ENCODE peak calls at places on chromosomes 4 and X, in six cellular contexts. O is H9, I is AG04450, L is lower leg skin, W is fibroblast of lung, G is hepatocyte. R is an unnamed sample.

GRCh38 chrX:39736219-39737211 is 361.2 kb downstream of the BCOR start:
- DNase-seq in L (no peak), I (no peak), G (no peak), W (peak; percentile 68), O (no peak), R (peak; percentile 86)

GRCh38 chr4:71368906-71369305 is 30.1 kb downstream of the SLC4A4 start:
- DNase-seq in G (no peak), I (no peak), W (no peak), L (no peak), O (no peak), R (no peak)

GRCh38 chr4:128589384-128589957 is 220.0 kb upstream of the JADE1 start:
- DNase-seq in G (no peak), W (no peak), L (no peak), O (no peak), I (no peak), R (no peak)

GRCh38 chr4:38190717-38191178 is 230.6 kb downstream of the PTTG2 start:
- DNase-seq in I (no peak), W (peak; percentile 90), L (no peak), O (no peak), G (no peak), R (peak; percentile 76)

GRCh38 chr4:184356366-184356765 is 118.0 kb downstream of the IRF2 start:
- DNase-seq in O (peak; percentile 8), W (no peak), I (no peak), G (no peak), L (no peak), R (no peak)

GRCh38 chr4:177251237-177251636 is 58.4 kb upstream of the NEIL3 start:
- DNase-seq in W (no peak), G (peak; percentile 10), L (no peak), I (no peak), O (no peak), R (no peak)

GRCh38 chr4:121582296-121582695 is 114.5 kb downstream of the ANXA5 start:
- DNase-seq in G (no peak), W (no peak), I (no peak), L (no peak), O (no peak), R (no peak)

GRCh38 chrX:38891641-38892413 is 90.6 kb downstream of the MID1IP1 start:
- DNase-seq in O (no peak), W (peak; percentile 18), G (no peak), I (peak; percentile 33), L (no peak), R (no peak)

GRCh38 chrX:115324194-115324593 is 34.7 kb downstream of the LUZP4 start:
- DNase-seq in I (no peak), G (peak; percentile 51), W (peak; percentile 65), O (no peak), L (no peak), R (peak; percentile 40)

GRCh38 chr4:165740911-165741310 is 132.1 kb upstream of the TLL1 start:
- DNase-seq in W (no peak), I (no peak), O (no peak), L (no peak), G (no peak), R (no peak)

GRCh38 chr4:41146196-41146595 is 68.1 kb downstream of the APBB2 start:
- DNase-seq in L (no peak), G (no peak), W (no peak), I (no peak), O (no peak), R (no peak)

GRCh38 chr4:113636877-113637276 is 124.7 kb downstream of the CAMK2D start:
- DNase-seq in W (peak; percentile 71), I (peak; percentile 20), L (no peak), O (no peak), G (no peak), R (no peak)

GRCh38 chr4:8913858-8914460 is 42.3 kb upstream of the HMX1 start:
- DNase-seq in I (no peak), W (no peak), O (no peak), G (peak; percentile 2), L (no peak), R (no peak)

GRCh38 chr4:2402453-2402852 is 16.0 kb downstream of the ZFYVE28 start:
- DNase-seq in W (no peak), L (no peak), I (no peak), G (no peak), O (no peak), R (no peak)

GRCh38 chrX:42524374-42524773 is 253.6 kb downstream of the PPP1R2C start:
- DNase-seq in G (no peak), O (no peak), W (no peak), L (no peak), I (no peak), R (no peak)

GRCh38 chr4:146235654-146236570 is 21.6 kb downstream of the REELD1 start:
- DNase-seq in W (no peak), G (no peak), L (peak; percentile 41), I (no peak), O (no peak), R (no peak)

GRCh38 chrX:40207626-40208025 is 109.9 kb upstream of the BCOR start:
- DNase-seq in L (no peak), I (no peak), O (no peak), G (no peak), W (no peak), R (no peak)

GRCh38 chrX:139784788-139785187 is 76.8 kb upstream of the MCF2 start:
- DNase-seq in W (no peak), O (no peak), I (no peak), L (no peak), G (no peak), R (no peak)

GRCh38 chr4:119478446-119479179 is 150.0 kb downstream of the PDE5A start:
- DNase-seq in W (no peak), L (no peak), G (no peak), O (no peak), I (no peak), R (no peak)

GRCh38 chr4:140126261-140126660 is 27.7 kb downstream of the MAML3 start:
- DNase-seq in L (no peak), W (no peak), O (no peak), I (no peak), G (no peak), R (no peak)

GRCh38 chr4:3293410-3294391 is 880 bp downstream of the RGS12 start:
- DNase-seq in W (no peak), L (no peak), G (no peak), I (no peak), O (peak; percentile 34), R (no peak)

GRCh38 chr4:76197971-76198410 is 15.6 kb downstream of the SCARB2 start:
- DNase-seq in L (no peak), O (no peak), G (peak; percentile 62), W (peak; percentile 79), I (peak; percentile 32), R (peak; percentile 53)

GRCh38 chr4:76250962-76251361 is 559 bp upstream of the FAM47E start:
- DNase-seq in W (peak; percentile 4), G (no peak), L (no peak), O (no peak), I (no peak), R (no peak)

GRCh38 chr4:19707876-19708275 is 543.8 kb upstream of the SLIT2 start:
- DNase-seq in G (no peak), W (no peak), L (no peak), O (no peak), I (no peak), R (no peak)

GRCh38 chrX:17500145-17500579 is 125.2 kb downstream of the NHS start:
- DNase-seq in L (no peak), O (no peak), I (no peak), G (peak; percentile 44), W (peak; percentile 22), R (no peak)

GRCh38 chrX:109774136-109774535 is 41.1 kb upstream of the ACSL4 start:
- DNase-seq in O (no peak), I (no peak), G (no peak), L (no peak), W (peak; percentile 14), R (no peak)

GRCh38 chrX:44218465-44218864 is 125.0 kb downstream of the EFHC2 start:
- DNase-seq in W (no peak), O (no peak), I (no peak), G (no peak), L (no peak), R (no peak)

GRCh38 chr4:173538148-173538902 is 8.3 kb upstream of the HAND2 start:
- DNase-seq in L (no peak), W (no peak), G (no peak), I (no peak), O (no peak), R (peak; percentile 74)

GRCh38 chrX:145002776-145003175 is 244.5 kb upstream of the SPANXN1 start:
- DNase-seq in G (no peak), I (no peak), L (no peak), W (no peak), O (no peak), R (no peak)

GRCh38 chrX:31297881-31298280 is 226.0 kb upstream of the FTHL17 start:
- DNase-seq in I (no peak), G (no peak), O (no peak), L (no peak), W (no peak), R (no peak)

GRCh38 chr4:6557856-6558255 is 17.1 kb upstream of the MAN2B2 start:
- DNase-seq in O (no peak), G (no peak), W (no peak), I (no peak), L (no peak), R (no peak)

GRCh38 chr4:109754093-109754857 is 24.4 kb upstream of the PLA2G12A start:
- DNase-seq in O (no peak), I (no peak), G (no peak), W (no peak), L (no peak), R (no peak)
- TF ChIP-seq CTCF in O (no peak), I (no peak), G (no peak), W (no peak), L (no peak), R (no peak)

GRCh38 chr4:178296669-178297068 is 854.4 kb upstream of the AGA start:
- DNase-seq in W (no peak), O (no peak), I (no peak), L (no peak), G (no peak), R (no peak)
- TF ChIP-seq CTCF in W (no peak), O (peak; percentile 42), I (no peak), L (no peak), G (no peak), R (no peak)

GRCh38 chr4:188002751-188003150 is 7.2 kb downstream of the ZFP42 start:
- DNase-seq in I (no peak), O (no peak), W (no peak), G (no peak), L (no peak), R (no peak)

GRCh38 chr4:188012546-188012945 is 17.0 kb downstream of the ZFP42 start:
- DNase-seq in I (no peak), L (no peak), O (no peak), G (no peak), W (no peak), R (no peak)

GRCh38 chr4:188006285-188006848 is 10.8 kb downstream of the ZFP42 start:
- DNase-seq in G (no peak), W (no peak), L (no peak), O (no peak), I (no peak), R (no peak)

GRCh38 chr4:188005561-188005960 is 10.0 kb downstream of the ZFP42 start:
- DNase-seq in G (no peak), O (no peak), W (no peak), L (no peak), I (no peak), R (no peak)

GRCh38 chr4:188008377-188008776 is 12.8 kb downstream of the ZFP42 start:
- DNase-seq in I (peak; percentile 61), O (no peak), W (peak; percentile 85), G (no peak), L (no peak), R (no peak)
- TF ChIP-seq CTCF in I (no peak), O (no peak), W (no peak), G (no peak), L (no peak), R (no peak)

GRCh38 chrX:119266364-119266995 is 30.4 kb downstream of the PGRMC1 start:
- DNase-seq in I (no peak), G (peak; percentile 43), W (peak; percentile 33), O (no peak), L (peak; percentile 14), R (peak; percentile 3)
- TF ChIP-seq CTCF in I (peak; percentile 72), G (peak; percentile 55), W (peak; percentile 77), O (peak; percentile 69), L (no peak), R (peak; percentile 30)